ENCODE peak calls at places on chromosomes 16 and 17, in eight cellular contexts. D is endothelial cell of umbilical vein, A is HCT116, Y is spleen, S is stomach, R is HepG2, U is SK-N-SH, F is prostate gland. B is an unnamed sample. For H3K4me1 and H3K9me3, the result is how much of the 10 kb centered on the place peaks cover.

GRCh38 chr17:4407851-4408250 is 25.9 kb upstream of the SPNS3 start:
- DNase-seq in D (no peak), A (no peak), Y (no peak), S (peak), R (peak), U (no peak), F (peak), B (no peak)

GRCh38 chr16:5252800-5253199 is 155.2 kb upstream of the EEF2KMT start:
- DNase-seq in D (no peak), A (no peak), Y (no peak), S (no peak), R (no peak), U (no peak), F (no peak), B (no peak)

GRCh38 chr17:64259922-64260321 is 3.1 kb downstream of the TEX2 start:
- DNase-seq in D (no peak), A (no peak), Y (no peak), S (no peak), R (no peak), U (no peak), F (no peak), B (no peak)

GRCh38 chr16:50719401-50720337 is 22.2 kb upstream of the CYLD start:
- DNase-seq in D (no peak), A (no peak), Y (no peak), S (peak), R (peak), U (no peak), F (peak), B (no peak)

GRCh38 chr16:66705790-66706505 is 9.4 kb upstream of the CMTM4 start:
- DNase-seq in D (peak), A (no peak), Y (peak), S (peak), R (no peak), U (no peak), F (peak), B (peak)

GRCh38 chr16:50702725-50703124 is 9.3 kb downstream of the NOD2 start:
- DNase-seq in D (no peak), A (no peak), Y (no peak), S (no peak), R (no peak), U (no peak), F (no peak), B (no peak)

GRCh38 chr17:28478940-28479615 is 5.6 kb downstream of the SLC13A2 start:
- DNase-seq in D (no peak), A (no peak), Y (no peak), S (no peak), R (no peak), U (no peak), F (no peak), B (no peak)

GRCh38 chr17:48909796-48910195 is 1.6 kb downstream of the UBE2Z start:
- DNase-seq in D (peak), A (no peak), Y (no peak), S (no peak), R (no peak), U (no peak), F (no peak), B (no peak)

GRCh38 chr17:75783803-75784472 is 668 bp upstream of the UNK start:
- DNase-seq in D (no peak), A (no peak), Y (peak), S (peak), R (no peak), U (no peak), F (no peak), B (no peak)

GRCh38 chr16:12518238-12519004 is 285.3 kb downstream of the CPPED1 start:
- DNase-seq in D (no peak), A (no peak), Y (no peak), S (no peak), R (no peak), U (no peak), F (no peak), B (no peak)

DNA sequence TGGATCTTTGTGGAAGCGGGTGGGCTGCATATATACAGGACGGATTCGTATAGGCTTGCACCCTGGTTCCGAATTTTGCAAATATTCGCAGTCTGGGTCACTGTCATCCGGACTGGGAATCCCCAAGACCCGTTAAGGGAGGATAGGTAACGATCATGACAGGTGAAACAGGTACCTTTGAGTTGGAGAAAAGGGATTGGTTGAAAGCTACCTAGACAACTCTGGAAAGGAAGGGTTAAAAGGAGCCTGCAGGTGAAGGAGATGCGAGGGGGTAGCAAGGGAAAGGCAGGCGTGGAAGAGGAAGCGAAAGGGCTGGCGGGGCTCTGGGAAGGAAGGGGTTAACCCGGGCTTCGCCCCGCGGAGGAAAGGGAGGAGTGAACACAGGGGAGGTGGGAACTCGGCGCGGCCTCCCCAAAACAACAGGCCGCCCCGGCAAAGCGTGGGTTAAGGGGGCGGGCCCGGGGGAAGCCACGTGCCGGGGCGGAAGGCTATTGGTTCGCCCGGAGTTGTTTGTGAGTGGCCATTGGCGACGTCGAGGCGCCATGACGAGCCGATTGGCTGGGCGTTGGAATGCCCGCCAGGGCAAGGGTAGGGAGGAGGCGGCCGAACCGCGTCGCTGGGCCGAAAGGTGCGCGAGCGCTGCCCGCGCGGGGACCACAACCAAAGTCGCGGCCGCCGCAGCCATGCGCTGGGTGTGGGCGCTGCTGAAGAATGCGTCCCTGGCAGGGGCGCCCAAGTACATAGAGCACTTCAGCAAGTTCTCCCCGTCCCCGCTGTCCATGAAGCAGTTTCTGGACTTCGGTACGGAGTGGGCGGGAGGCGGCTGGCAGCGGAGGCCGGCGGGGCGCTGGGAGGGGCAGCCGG is at the start of gene PDK2:
- DNase-seq in D (peak), A (peak), Y (peak), S (peak), R (peak), U (peak), F (peak), B (peak)
- TF ChIP-seq POLR2AphosphoS5 in D (peak), A (peak), Y (peak), S (peak), R (peak), U (peak), F (peak), B (peak)

GRCh38 chr17:72456026-72456569 is 335.3 kb downstream of the SOX9 start:
- DNase-seq in D (no peak), A (peak), Y (peak), S (peak), R (peak), U (no peak), F (no peak), B (no peak)
- H3K4me1 ChIP-seq in D (under half), A (half or more), Y (under half), S (under half), R (half or more), U (under half), F (under half), B (under half)

GRCh38 chr16:3295209-3295608 is 10.0 kb downstream of the TIGD7 start:
- DNase-seq in D (no peak), A (no peak), Y (no peak), S (no peak), R (no peak), U (no peak), F (no peak), B (no peak)
- H3K9me3 ChIP-seq in D (under half), A (under half), Y (half or more), S (half or more), R (under half), U (under half), F (under half), B (half or more)

DNA sequence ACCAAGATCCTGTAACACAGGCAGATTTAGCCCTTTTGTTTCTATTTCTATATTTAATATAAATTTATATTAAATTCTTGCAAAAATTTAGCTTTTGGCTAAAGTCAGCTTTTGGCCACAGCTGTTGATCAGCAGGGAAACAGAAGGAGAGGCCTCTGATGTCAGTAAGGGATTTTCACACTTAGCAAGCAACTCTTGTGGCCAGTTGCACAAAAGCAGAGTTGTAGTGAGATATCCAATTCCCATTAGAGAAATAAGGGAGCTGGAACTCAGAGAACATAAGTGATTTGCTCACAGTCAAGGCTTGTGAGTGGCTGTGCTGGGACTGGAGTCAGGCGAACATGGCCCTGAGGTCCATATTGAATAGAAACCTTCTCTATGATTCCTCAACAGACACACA is 16.7 kb upstream of the HEATR6 start:
- DNase-seq in D (no peak), A (no peak), Y (no peak), S (no peak), R (no peak), U (no peak), F (no peak), B (no peak)
- TF ChIP-seq POLR2AphosphoS5 in D (no peak), A (no peak), Y (no peak), S (no peak), R (no peak), U (no peak), F (no peak), B (no peak)

GRCh38 chr16:85623997-85624601 is 11.0 kb downstream of the GSE1 start:
- DNase-seq in D (no peak), A (no peak), Y (no peak), S (no peak), R (no peak), U (no peak), F (no peak), B (no peak)

GRCh38 chr16:85624646-85625045 is 11.5 kb downstream of the GSE1 start:
- DNase-seq in D (no peak), A (no peak), Y (no peak), S (no peak), R (no peak), U (no peak), F (no peak), B (no peak)

GRCh38 chr16:85626191-85626951 is 13.2 kb downstream of the GSE1 start:
- DNase-seq in D (no peak), A (no peak), Y (no peak), S (peak), R (no peak), U (peak), F (no peak), B (no peak)

GRCh38 chr16:85625053-85625452 is 11.9 kb downstream of the GSE1 start:
- DNase-seq in D (no peak), A (no peak), Y (no peak), S (peak), R (no peak), U (peak), F (no peak), B (no peak)

DNA sequence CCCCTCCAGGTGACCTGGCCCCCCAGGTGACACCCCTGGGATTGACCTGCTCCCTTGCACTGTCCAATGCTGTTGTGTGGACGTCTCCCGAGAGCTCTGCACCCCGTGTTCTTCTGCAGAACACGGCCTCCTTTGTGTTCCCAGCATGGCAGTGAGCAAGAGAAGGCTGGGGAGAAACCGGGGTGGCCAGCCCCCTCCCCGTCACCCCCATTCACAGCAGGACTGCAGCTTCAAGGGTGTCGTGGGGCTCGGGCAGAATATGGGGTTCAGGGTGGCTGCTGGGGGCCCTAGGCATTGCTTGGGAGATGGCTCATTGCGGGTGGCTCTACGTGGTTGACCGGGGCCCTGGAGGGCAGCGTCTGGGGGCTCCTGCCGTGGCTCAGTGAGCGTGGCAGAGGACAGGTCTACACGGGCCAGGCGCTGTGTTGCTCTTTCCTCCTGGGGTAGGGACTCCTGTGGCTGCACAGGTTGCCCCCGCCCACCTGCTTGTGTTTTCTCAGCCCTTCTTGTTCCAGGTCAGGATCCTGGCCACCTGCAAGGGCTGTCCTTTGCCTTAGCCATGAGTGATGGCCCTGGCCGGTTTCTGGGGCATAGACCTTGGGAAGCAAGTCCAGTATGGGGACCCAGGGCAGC is 12.5 kb downstream of the GSE1 start:
- DNase-seq in D (no peak), A (no peak), Y (no peak), S (no peak), R (no peak), U (no peak), F (no peak), B (no peak)
- H3K4me1 ChIP-seq in D (under half), A (under half), Y (under half), S (half or more), R (under half), U (under half), F (under half), B (under half)

GRCh38 chr17:80861892-80862291 is 129.7 kb upstream of the CHMP6 start:
- DNase-seq in D (no peak), A (no peak), Y (peak), S (no peak), R (no peak), U (peak), F (peak), B (no peak)

GRCh38 chr17:80864751-80865150 is 126.9 kb upstream of the CHMP6 start:
- DNase-seq in D (no peak), A (no peak), Y (peak), S (no peak), R (no peak), U (no peak), F (no peak), B (no peak)

GRCh38 chr17:80862341-80862969 is 129.2 kb upstream of the CHMP6 start:
- DNase-seq in D (no peak), A (no peak), Y (peak), S (no peak), R (no peak), U (no peak), F (no peak), B (no peak)

GRCh38 chr17:80862978-80863377 is 128.7 kb upstream of the CHMP6 start:
- DNase-seq in D (no peak), A (no peak), Y (no peak), S (no peak), R (no peak), U (no peak), F (no peak), B (no peak)

GRCh38 chr17:80863626-80864025 is 128.0 kb upstream of the CHMP6 start:
- DNase-seq in D (no peak), A (no peak), Y (peak), S (no peak), R (no peak), U (no peak), F (no peak), B (no peak)
- H3K9me3 ChIP-seq in D (under half), A (under half), Y (under half), S (under half), R (under half), U (under half), F (under half), B (under half)

GRCh38 chr17:63223212-63223911 is 222.7 kb downstream of the CYB561 start:
- DNase-seq in D (no peak), A (no peak), Y (no peak), S (no peak), R (no peak), U (no peak), F (no peak), B (no peak)
- TF ChIP-seq POLR2AphosphoS5 in D (no peak), A (no peak), Y (no peak), S (no peak), R (no peak), U (no peak), F (no peak), B (no peak)

GRCh38 chr17:66829883-66830282 is 5.0 kb upstream of the CACNG5 start:
- DNase-seq in D (no peak), A (no peak), Y (no peak), S (no peak), R (no peak), U (no peak), F (no peak), B (peak)
- H3K4me1 ChIP-seq in D (under half), A (under half), Y (under half), S (under half), R (under half), U (under half), F (under half), B (under half)

B was measured in suprapubic skin.